ENCODE peak calls at places on chromosome 6, in five cellular contexts. A, R, S, G and T are unnamed samples.

GRCh38 chr6:18489335-18489734 is 102.2 kb downstream of the RNF144B start:
- DNase-seq in S (no peak), G (no peak), A (no peak), R (no peak), T (no peak)

GRCh38 chr6:138765896-138766487 is 7.6 kb upstream of the CCDC28A start:
- DNase-seq in R (no peak), G (peak; percentile 39), A (no peak), S (peak; percentile 15), T (no peak)

GRCh38 chr6:169502445-169502844 is 199.4 kb downstream of the WDR27 start:
- DNase-seq in S (no peak), R (no peak), A (no peak), G (no peak), T (no peak)

GRCh38 chr6:144216668-144217218 is 66.4 kb downstream of the STX11 start:
- DNase-seq in A (no peak), S (peak; percentile 87), G (peak; percentile 78), R (no peak), T (peak; percentile 48)

GRCh38 chr6:129251669-129252376 is 368.9 kb downstream of the LAMA2 start:
- DNase-seq in G (peak; percentile 61), S (peak; percentile 6), A (peak; percentile 10), R (peak; percentile 55), T (no peak)

GRCh38 chr6:28005124-28005662 is 48.2 kb downstream of the OR2B6 start:
- DNase-seq in R (no peak), A (no peak), G (no peak), S (no peak), T (no peak)

GRCh38 chr6:37142047-37142614 is 27.8 kb upstream of the PIM1 start:
- DNase-seq in G (no peak), S (no peak), A (no peak), R (no peak), T (no peak)

GRCh38 chr6:30075094-30075986 is at the start of gene RNF39:
- DNase-seq in A (no peak), R (no peak), G (peak; percentile 76), S (peak; percentile 95), T (no peak)

GRCh38 chr6:97053643-97054411 is 129.3 kb downstream of the KLHL32 start:
- DNase-seq in G (no peak), R (no peak), S (no peak), A (peak; percentile 1), T (no peak)

GRCh38 chr6:37831457-37831856 is 11.9 kb downstream of the ZFAND3 start:
- DNase-seq in A (no peak), R (no peak), S (no peak), G (no peak), T (no peak)

GRCh38 chr6:111185954-111186353 is 98.7 kb downstream of the SLC16A10 start:
- DNase-seq in R (no peak), G (no peak), S (no peak), A (no peak), T (no peak)

GRCh38 chr6:41705329-41705995 is 29.9 kb downstream of the TFEB start:
- DNase-seq in G (no peak), S (no peak), R (no peak), A (no peak), T (no peak)

GRCh38 chr6:48068326-48069191 is 42.4 kb downstream of the PTCHD4 start:
- DNase-seq in A (no peak), G (peak; percentile 32), S (peak; percentile 72), R (no peak), T (no peak)

GRCh38 chr6:56789342-56789741 is 146.7 kb upstream of the DST start:
- DNase-seq in R (no peak), A (no peak), S (no peak), G (no peak), T (no peak)

GRCh38 chr6:105504660-105505059 is 101.8 kb upstream of the PREP start:
- DNase-seq in S (no peak), R (no peak), G (no peak), A (no peak), T (no peak)

GRCh38 chr6:36431197-36431596 is 11.5 kb downstream of the PXT1 start:
- DNase-seq in G (no peak), A (no peak), R (no peak), S (no peak), T (no peak)

GRCh38 chr6:100257661-100258395 is 206.9 kb downstream of the SIM1 start:
- DNase-seq in A (no peak), R (no peak), S (no peak), G (peak; percentile 26), T (no peak)

GRCh38 chr6:27867941-27868705 is 44.1 kb downstream of the OR2B2 start:
- DNase-seq in S (peak; percentile 45), R (peak; percentile 25), A (no peak), G (no peak), T (no peak)

GRCh38 chr6:37658121-37658520 is 39.6 kb downstream of the MDGA1 start:
- DNase-seq in G (no peak), A (no peak), S (no peak), R (no peak), T (no peak)